ENCODE peak calls at places on chromosomes 11 and 22, in seven cellular contexts. One of them, this sample, is unnamed. For H3K4me1, the result is how much of the 10 kb centered on the place peaks cover.

GRCh38 chr11:11969380-11970215 is 38.8 kb downstream of the DKK3 start:
- DNase-seq in HepG2: no peak
- DNase-seq in neural progenitor cell: no peak
- DNase-seq in testis: no peak
- DNase-seq in neuronal stem cell: no peak
- DNase-seq in CD8-positive, alpha-beta T cell: no peak
- DNase-seq in pancreas: no peak
- DNase-seq in this sample: no peak

GRCh38 chr11:9617960-9618359 is 44.5 kb downstream of the WEE1 start:
- DNase-seq in HepG2: no peak
- DNase-seq in neural progenitor cell: no peak
- DNase-seq in testis: no peak
- DNase-seq in neuronal stem cell: no peak
- DNase-seq in CD8-positive, alpha-beta T cell: no peak
- DNase-seq in pancreas: no peak
- DNase-seq in this sample: no peak

GRCh38 chr11:17736921-17737817 is 2.6 kb downstream of the KCNC1 start:
- DNase-seq in HepG2: no peak
- DNase-seq in neural progenitor cell: no peak
- DNase-seq in testis: no peak
- DNase-seq in neuronal stem cell: no peak
- DNase-seq in CD8-positive, alpha-beta T cell: no peak
- DNase-seq in pancreas: no peak
- DNase-seq in this sample: no peak

GRCh38 chr11:46684364-46684763 is 16.1 kb downstream of the ARHGAP1 start:
- DNase-seq in HepG2: no peak
- DNase-seq in neural progenitor cell: no peak
- DNase-seq in testis: no peak
- DNase-seq in neuronal stem cell: no peak
- DNase-seq in CD8-positive, alpha-beta T cell: no peak
- DNase-seq in pancreas: no peak
- DNase-seq in this sample: no peak

GRCh38 chr11:102168483-102168882 is 58.2 kb downstream of the YAP1 start:
- DNase-seq in HepG2: no peak
- DNase-seq in neural progenitor cell: no peak
- DNase-seq in testis: no peak
- DNase-seq in neuronal stem cell: no peak
- DNase-seq in CD8-positive, alpha-beta T cell: no peak
- DNase-seq in pancreas: no peak
- DNase-seq in this sample: no peak

GRCh38 chr22:38792833-38793232 is 1.1 kb downstream of the DNAL4 start:
- DNase-seq in HepG2: no peak
- DNase-seq in neural progenitor cell: no peak
- DNase-seq in testis: no peak
- DNase-seq in neuronal stem cell: no peak
- DNase-seq in CD8-positive, alpha-beta T cell: no peak
- DNase-seq in pancreas: no peak
- DNase-seq in this sample: no peak

GRCh38 chr22:46054091-46054877 is 77.3 kb upstream of the WNT7B start:
- DNase-seq in HepG2: no peak
- DNase-seq in neural progenitor cell: no peak
- DNase-seq in testis: peak
- DNase-seq in neuronal stem cell: no peak
- DNase-seq in CD8-positive, alpha-beta T cell: peak
- DNase-seq in pancreas: peak
- DNase-seq in this sample: no peak

GRCh38 chr11:124751741-124752470 is at the start of gene VSIG2:
- DNase-seq in HepG2: no peak
- DNase-seq in neural progenitor cell: no peak
- DNase-seq in testis: no peak
- DNase-seq in neuronal stem cell: no peak
- DNase-seq in CD8-positive, alpha-beta T cell: no peak
- DNase-seq in pancreas: no peak
- DNase-seq in this sample: no peak

GRCh38 chr22:17712441-17712840 is 61.8 kb downstream of the BID start:
- DNase-seq in HepG2: no peak
- DNase-seq in neural progenitor cell: no peak
- DNase-seq in testis: no peak
- DNase-seq in neuronal stem cell: no peak
- DNase-seq in CD8-positive, alpha-beta T cell: no peak
- DNase-seq in pancreas: no peak
- DNase-seq in this sample: no peak

GRCh38 chr22:46025225-46025972 is 48.4 kb upstream of the WNT7B start:
- DNase-seq in HepG2: no peak
- DNase-seq in neural progenitor cell: no peak
- DNase-seq in testis: no peak
- DNase-seq in neuronal stem cell: no peak
- DNase-seq in CD8-positive, alpha-beta T cell: no peak
- DNase-seq in pancreas: peak
- DNase-seq in this sample: no peak

GRCh38 chr11:77113382-77114088 is 10.9 kb downstream of the OMP start:
- DNase-seq in HepG2: no peak
- DNase-seq in neural progenitor cell: peak
- DNase-seq in testis: peak
- DNase-seq in neuronal stem cell: peak
- DNase-seq in CD8-positive, alpha-beta T cell: no peak
- DNase-seq in pancreas: peak
- DNase-seq in this sample: peak

GRCh38 chr11:67433536-67434394 is 3.7 kb downstream of the PTPRCAP start:
- DNase-seq in HepG2: no peak
- DNase-seq in neural progenitor cell: no peak
- DNase-seq in testis: no peak
- DNase-seq in neuronal stem cell: no peak
- DNase-seq in CD8-positive, alpha-beta T cell: peak
- DNase-seq in pancreas: peak
- DNase-seq in this sample: no peak

GRCh38 chr11:67435031-67435726 is 2.3 kb downstream of the PTPRCAP start:
- DNase-seq in HepG2: no peak
- DNase-seq in neural progenitor cell: no peak
- DNase-seq in testis: no peak
- DNase-seq in neuronal stem cell: no peak
- DNase-seq in CD8-positive, alpha-beta T cell: peak
- DNase-seq in pancreas: no peak
- DNase-seq in this sample: no peak

GRCh38 chr11:67435727-67436458 is 1.6 kb downstream of the PTPRCAP start:
- DNase-seq in HepG2: no peak
- DNase-seq in neural progenitor cell: no peak
- DNase-seq in testis: no peak
- DNase-seq in neuronal stem cell: no peak
- DNase-seq in CD8-positive, alpha-beta T cell: no peak
- DNase-seq in pancreas: peak
- DNase-seq in this sample: no peak

GRCh38 chr11:67432655-67433349 is 4.5 kb downstream of the RPS6KB2 start:
- DNase-seq in HepG2: no peak
- DNase-seq in neural progenitor cell: no peak
- DNase-seq in testis: no peak
- DNase-seq in neuronal stem cell: no peak
- DNase-seq in CD8-positive, alpha-beta T cell: no peak
- DNase-seq in pancreas: no peak
- DNase-seq in this sample: no peak

GRCh38 chr11:67434395-67434881 is 3.0 kb downstream of the PTPRCAP start:
- DNase-seq in HepG2: no peak
- DNase-seq in neural progenitor cell: no peak
- DNase-seq in testis: no peak
- DNase-seq in neuronal stem cell: no peak
- DNase-seq in CD8-positive, alpha-beta T cell: peak
- DNase-seq in pancreas: peak
- DNase-seq in this sample: no peak
- H3K27ac ChIP-seq in HepG2: no peak
- H3K27ac ChIP-seq in neural progenitor cell: no peak
- H3K27ac ChIP-seq in testis: no peak
- H3K27ac ChIP-seq in neuronal stem cell: no peak
- H3K27ac ChIP-seq in CD8-positive, alpha-beta T cell: peak
- H3K27ac ChIP-seq in pancreas: no peak
- H3K27ac ChIP-seq in this sample: no peak

GRCh38 chr11:66118847-66119246 is 48.8 kb downstream of the PACS1 start:
- DNase-seq in HepG2: no peak
- DNase-seq in neural progenitor cell: no peak
- DNase-seq in testis: no peak
- DNase-seq in neuronal stem cell: no peak
- DNase-seq in CD8-positive, alpha-beta T cell: no peak
- DNase-seq in pancreas: no peak
- DNase-seq in this sample: no peak
- H3K4me1 ChIP-seq in HepG2: half or more
- H3K4me1 ChIP-seq in neural progenitor cell: under half
- H3K4me1 ChIP-seq in testis: under half
- H3K4me1 ChIP-seq in neuronal stem cell: under half
- H3K4me1 ChIP-seq in CD8-positive, alpha-beta T cell: half or more
- H3K4me1 ChIP-seq in pancreas: under half
- H3K4me1 ChIP-seq in this sample: under half

GRCh38 chr11:69531717-69532088 is 50.2 kb downstream of the LINC01488 start:
- DNase-seq in HepG2: no peak
- DNase-seq in neural progenitor cell: no peak
- DNase-seq in testis: no peak
- DNase-seq in neuronal stem cell: no peak
- DNase-seq in CD8-positive, alpha-beta T cell: no peak
- DNase-seq in pancreas: no peak
- DNase-seq in this sample: no peak

GRCh38 chr11:69533296-69534165 is 52.1 kb downstream of the LINC01488 start:
- DNase-seq in HepG2: no peak
- DNase-seq in neural progenitor cell: no peak
- DNase-seq in testis: no peak
- DNase-seq in neuronal stem cell: no peak
- DNase-seq in CD8-positive, alpha-beta T cell: no peak
- DNase-seq in pancreas: peak
- DNase-seq in this sample: no peak

GRCh38 chr11:69530278-69531070 is 49.0 kb downstream of the LINC01488 start:
- DNase-seq in HepG2: no peak
- DNase-seq in neural progenitor cell: no peak
- DNase-seq in testis: peak
- DNase-seq in neuronal stem cell: no peak
- DNase-seq in CD8-positive, alpha-beta T cell: no peak
- DNase-seq in pancreas: no peak
- DNase-seq in this sample: no peak

GRCh38 chr11:69529001-69529400 is 47.5 kb downstream of the LINC01488 start:
- DNase-seq in HepG2: no peak
- DNase-seq in neural progenitor cell: no peak
- DNase-seq in testis: no peak
- DNase-seq in neuronal stem cell: no peak
- DNase-seq in CD8-positive, alpha-beta T cell: no peak
- DNase-seq in pancreas: no peak
- DNase-seq in this sample: no peak

GRCh38 chr11:69531071-69531716 is 49.7 kb downstream of the LINC01488 start:
- DNase-seq in HepG2: no peak
- DNase-seq in neural progenitor cell: no peak
- DNase-seq in testis: no peak
- DNase-seq in neuronal stem cell: no peak
- DNase-seq in CD8-positive, alpha-beta T cell: no peak
- DNase-seq in pancreas: no peak
- DNase-seq in this sample: no peak
- H3K4me3 ChIP-seq in HepG2: no peak
- H3K4me3 ChIP-seq in neural progenitor cell: no peak
- H3K4me3 ChIP-seq in testis: no peak
- H3K4me3 ChIP-seq in neuronal stem cell: no peak
- H3K4me3 ChIP-seq in CD8-positive, alpha-beta T cell: no peak
- H3K4me3 ChIP-seq in pancreas: no peak
- H3K4me3 ChIP-seq in this sample: no peak

GRCh38 chr22:43412808-43413785 is 1.3 kb downstream of the MPPED1 start:
- DNase-seq in HepG2: no peak
- DNase-seq in neural progenitor cell: peak
- DNase-seq in testis: peak
- DNase-seq in neuronal stem cell: peak
- DNase-seq in CD8-positive, alpha-beta T cell: no peak
- DNase-seq in pancreas: peak
- DNase-seq in this sample: no peak

GRCh38 chr22:43417555-43417954 is 5.7 kb downstream of the MPPED1 start:
- DNase-seq in HepG2: no peak
- DNase-seq in neural progenitor cell: peak
- DNase-seq in testis: no peak
- DNase-seq in neuronal stem cell: no peak
- DNase-seq in CD8-positive, alpha-beta T cell: no peak
- DNase-seq in pancreas: peak
- DNase-seq in this sample: no peak

GRCh38 chr22:43411981-43412807 is at the start of gene MPPED1:
- DNase-seq in HepG2: no peak
- DNase-seq in neural progenitor cell: peak
- DNase-seq in testis: no peak
- DNase-seq in neuronal stem cell: no peak
- DNase-seq in CD8-positive, alpha-beta T cell: no peak
- DNase-seq in pancreas: peak
- DNase-seq in this sample: no peak

GRCh38 chr22:43411040-43411919 is 534 bp upstream of the MPPED1 start:
- DNase-seq in HepG2: no peak
- DNase-seq in neural progenitor cell: peak
- DNase-seq in testis: no peak
- DNase-seq in neuronal stem cell: no peak
- DNase-seq in CD8-positive, alpha-beta T cell: no peak
- DNase-seq in pancreas: peak
- DNase-seq in this sample: no peak

DNA sequence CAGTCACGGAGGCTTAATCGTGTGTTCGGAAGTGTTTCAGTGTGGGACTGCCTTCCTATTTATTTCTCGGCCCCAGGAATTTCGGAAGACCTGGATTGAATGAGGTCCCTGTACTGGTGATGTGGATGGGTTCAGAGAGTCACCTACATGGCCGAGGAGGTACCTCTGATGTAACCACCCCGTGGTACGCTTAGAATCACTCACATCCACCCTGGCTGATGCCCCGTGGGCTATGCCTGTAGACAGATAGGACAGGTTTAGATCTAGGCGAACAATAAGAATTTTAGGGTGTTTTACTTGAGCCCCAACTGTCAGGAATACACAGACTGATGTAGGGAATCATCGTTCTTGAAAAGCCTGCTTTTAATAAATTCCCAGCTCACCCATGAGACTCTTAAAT is 2.0 kb downstream of the MPPED1 start:
- DNase-seq in HepG2: no peak
- DNase-seq in neural progenitor cell: no peak
- DNase-seq in testis: no peak
- DNase-seq in neuronal stem cell: no peak
- DNase-seq in CD8-positive, alpha-beta T cell: no peak
- DNase-seq in pancreas: peak
- DNase-seq in this sample: no peak
- H3K27ac ChIP-seq in HepG2: no peak
- H3K27ac ChIP-seq in neural progenitor cell: no peak
- H3K27ac ChIP-seq in testis: no peak
- H3K27ac ChIP-seq in neuronal stem cell: peak
- H3K27ac ChIP-seq in CD8-positive, alpha-beta T cell: no peak
- H3K27ac ChIP-seq in pancreas: no peak
- H3K27ac ChIP-seq in this sample: no peak

GRCh38 chr22:23190526-23190925 is 10.2 kb downstream of the BCR start:
- DNase-seq in HepG2: no peak
- DNase-seq in neural progenitor cell: no peak
- DNase-seq in testis: no peak
- DNase-seq in neuronal stem cell: no peak
- DNase-seq in CD8-positive, alpha-beta T cell: no peak
- DNase-seq in pancreas: no peak
- DNase-seq in this sample: no peak

GRCh38 chr22:23187871-23188700 is 7.8 kb downstream of the BCR start:
- DNase-seq in HepG2: no peak
- DNase-seq in neural progenitor cell: no peak
- DNase-seq in testis: no peak
- DNase-seq in neuronal stem cell: no peak
- DNase-seq in CD8-positive, alpha-beta T cell: no peak
- DNase-seq in pancreas: no peak
- DNase-seq in this sample: no peak

GRCh38 chr22:23184764-23185113 is 4.4 kb downstream of the BCR start:
- DNase-seq in HepG2: no peak
- DNase-seq in neural progenitor cell: no peak
- DNase-seq in testis: no peak
- DNase-seq in neuronal stem cell: no peak
- DNase-seq in CD8-positive, alpha-beta T cell: no peak
- DNase-seq in pancreas: no peak
- DNase-seq in this sample: no peak

GRCh38 chr22:23184100-23184763 is 3.9 kb downstream of the BCR start:
- DNase-seq in HepG2: no peak
- DNase-seq in neural progenitor cell: no peak
- DNase-seq in testis: no peak
- DNase-seq in neuronal stem cell: no peak
- DNase-seq in CD8-positive, alpha-beta T cell: no peak
- DNase-seq in pancreas: no peak
- DNase-seq in this sample: no peak

GRCh38 chr22:23187201-23187600 is 6.9 kb downstream of the BCR start:
- DNase-seq in HepG2: no peak
- DNase-seq in neural progenitor cell: no peak
- DNase-seq in testis: no peak
- DNase-seq in neuronal stem cell: no peak
- DNase-seq in CD8-positive, alpha-beta T cell: no peak
- DNase-seq in pancreas: no peak
- DNase-seq in this sample: no peak
- H3K4me1 ChIP-seq in HepG2: under half
- H3K4me1 ChIP-seq in neural progenitor cell: under half
- H3K4me1 ChIP-seq in testis: under half
- H3K4me1 ChIP-seq in neuronal stem cell: under half
- H3K4me1 ChIP-seq in CD8-positive, alpha-beta T cell: under half
- H3K4me1 ChIP-seq in pancreas: under half
- H3K4me1 ChIP-seq in this sample: under half